ENCODE peak calls at places on chromosomes 3 and 15, in ten cellular contexts. E is T-helper 1 cell; B is pons; J is SIG-M5; R is HEK293T; O is Ammon's horn; S is GM04503; I is CD4-positive, CD25-positive, alpha-beta regulatory T cell; M is dorsolateral prefrontal cortex; A is upper lobe of left lung. N is an unnamed sample.

GRCh38 chr15:85419200-85419599 is 38.8 kb downstream of the AKAP13 start:
- DNase-seq in E (no peak), B (no peak), J (no peak), R (no peak), O (no peak), S (no peak), I (no peak), M (no peak), A (no peak), N (no peak)

GRCh38 chr3:161925749-161926360 is 429.2 kb downstream of the OTOL1 start:
- DNase-seq in E (no peak), B (no peak), J (no peak), R (no peak), O (no peak), S (no peak), I (no peak), M (no peak), A (no peak), N (no peak)

GRCh38 chr3:102169915-102170479 is 264.8 kb upstream of the ZPLD1 start:
- DNase-seq in E (no peak), B (no peak), J (no peak), R (no peak), O (no peak), S (no peak), I (no peak), M (no peak), A (no peak), N (no peak)

GRCh38 chr3:79930196-79930595 is 162.4 kb upstream of the ROBO1 start:
- DNase-seq in E (no peak), B (no peak), J (no peak), R (no peak), O (no peak), S (no peak), I (no peak), M (no peak), A (no peak), N (no peak)

GRCh38 chr3:59425371-59425770 is 375.5 kb upstream of the CFAP20DC start:
- DNase-seq in E (no peak), B (no peak), J (no peak), R (no peak), O (no peak), S (peak; percentile 48), I (no peak), M (no peak), A (no peak), N (no peak)

GRCh38 chr3:59660376-59660775 is 610.6 kb upstream of the CFAP20DC start:
- DNase-seq in E (no peak), B (no peak), J (no peak), R (no peak), O (no peak), S (no peak), I (no peak), M (no peak), A (peak; percentile 59), N (no peak)

GRCh38 chr15:33581032-33581431 is 270.3 kb downstream of the RYR3 start:
- DNase-seq in E (no peak), B (no peak), J (no peak), R (no peak), O (peak; percentile 67), S (no peak), I (no peak), M (peak; percentile 74), A (peak; percentile 61), N (no peak)

GRCh38 chr15:89163271-89164055 is 57.9 kb downstream of the RLBP1 start:
- DNase-seq in E (no peak), B (no peak), J (no peak), R (no peak), O (no peak), S (no peak), I (no peak), M (no peak), A (peak; percentile 1), N (no peak)

GRCh38 chr15:96837241-96837970 is 506.9 kb downstream of the NR2F2 start:
- DNase-seq in E (no peak), B (no peak), J (no peak), R (no peak), O (no peak), S (no peak), I (no peak), M (no peak), A (no peak), N (no peak)

GRCh38 chr3:38634133-38634532 is 15.4 kb downstream of the SCN5A start:
- DNase-seq in E (no peak), B (no peak), J (no peak), R (no peak), O (no peak), S (no peak), I (no peak), M (no peak), A (no peak), N (no peak)

GRCh38 chr3:72912532-72912931 is 24.7 kb downstream of the GXYLT2 start:
- DNase-seq in E (no peak), B (no peak), J (no peak), R (no peak), O (no peak), S (no peak), I (no peak), M (no peak), A (no peak), N (no peak)

GRCh38 chr3:126137490-126138130 is 42.8 kb downstream of the ALDH1L1 start:
- DNase-seq in E (no peak), B (no peak), J (no peak), R (no peak), O (no peak), S (no peak), I (no peak), M (peak; percentile 5), A (peak; percentile 14), N (peak; percentile 47)

GRCh38 chr3:172106989-172107388 is 67.6 kb downstream of the FNDC3B start:
- DNase-seq in E (peak; percentile 11), B (peak; percentile 77), J (peak; percentile 90), R (no peak), O (peak; percentile 67), S (no peak), I (peak; percentile 95), M (peak; percentile 50), A (peak; percentile 94), N (no peak)

GRCh38 chr3:195139091-195139875 is 131.7 kb downstream of the XXYLT1 start:
- DNase-seq in E (no peak), B (no peak), J (no peak), R (no peak), O (no peak), S (no peak), I (no peak), M (no peak), A (no peak), N (no peak)

GRCh38 chr3:122560680-122561079 is 3.4 kb downstream of the PARP9 start:
- DNase-seq in E (no peak), B (peak; percentile 58), J (no peak), R (peak; percentile 41), O (peak; percentile 23), S (no peak), I (peak; percentile 85), M (no peak), A (peak; percentile 36), N (no peak)

GRCh38 chr15:63041982-63042878 is at the start of gene TPM1:
- DNase-seq in E (no peak), B (no peak), J (no peak), R (peak; percentile 53), O (peak; percentile 37), S (peak; percentile 79), I (no peak), M (peak; percentile 44), A (peak; percentile 50), N (peak; percentile 95)

GRCh38 chr3:133945696-133946095 is 50.0 kb upstream of the RAB6B start:
- DNase-seq in E (no peak), B (no peak), J (no peak), R (no peak), O (no peak), S (no peak), I (no peak), M (no peak), A (no peak), N (no peak)

GRCh38 chr3:154730221-154730620 is 300.2 kb upstream of the GPR149 start:
- DNase-seq in E (no peak), B (peak; percentile 7), J (no peak), R (no peak), O (peak; percentile 6), S (no peak), I (no peak), M (no peak), A (no peak), N (no peak)

GRCh38 chr3:112889357-112889756 is 42.7 kb upstream of the CD200R1L start:
- DNase-seq in E (no peak), B (no peak), J (no peak), R (no peak), O (no peak), S (no peak), I (no peak), M (no peak), A (no peak), N (no peak)

N was measured in coronary artery.